ENCODE peak calls at places on chromosomes 11 and 22, in four cellular contexts. P, V, A and D are unnamed samples.

GRCh38 chr11:57237204-57237681 is at the start of gene APLNR:
- DNase-seq in P (no peak), V (no peak), A (no peak), D (no peak)

GRCh38 chr22:42990131-42990838 is 24.7 kb downstream of the PACSIN2 start:
- DNase-seq in P (peak; percentile 92), V (no peak), A (no peak), D (peak; percentile 62)

GRCh38 chr11:121194731-121195596 is 93.9 kb downstream of the TECTA start:
- DNase-seq in P (peak; percentile 34), V (no peak), A (peak; percentile 77), D (peak; percentile 29)

GRCh38 chr11:9878936-9879335 is 215.1 kb downstream of the SWAP70 start:
- DNase-seq in P (no peak), V (no peak), A (no peak), D (no peak)

GRCh38 chr11:35549787-35550186 is 24.4 kb upstream of the PAMR1 start:
- DNase-seq in P (peak; percentile 52), V (no peak), A (no peak), D (peak; percentile 81)

GRCh38 chr22:29312218-29313125 is 3.0 kb downstream of the RASL10A start:
- DNase-seq in P (no peak), V (peak; percentile 72), A (no peak), D (no peak)

GRCh38 chr11:111019931-111020381 is 225.6 kb upstream of the POU2AF2 start:
- DNase-seq in P (no peak), V (no peak), A (no peak), D (no peak)

GRCh38 chr11:46333129-46333947 is 13.9 kb upstream of the DGKZ start:
- DNase-seq in P (no peak), V (peak; percentile 85), A (no peak), D (no peak)

GRCh38 chr11:117328414-117329010 is 858 bp downstream of the CEP164 start:
- DNase-seq in P (no peak), V (peak; percentile 60), A (no peak), D (peak; percentile 56)

GRCh38 chr11:69992943-69993694 is 85.0 kb upstream of the ANO1 start:
- DNase-seq in P (no peak), V (peak; percentile 27), A (no peak), D (peak; percentile 77)

GRCh38 chr11:62724171-62724570 is 3.1 kb downstream of the HNRNPUL2 start:
- DNase-seq in P (no peak), V (no peak), A (no peak), D (no peak)

GRCh38 chr11:62727007-62727832 is at the start of gene HNRNPUL2:
- DNase-seq in P (peak; percentile 99), V (peak; percentile 100), A (peak; percentile 94), D (peak; percentile 98)

GRCh38 chr11:62726156-62727006 is 876 bp downstream of the HNRNPUL2 start:
- DNase-seq in P (no peak), V (no peak), A (no peak), D (peak; percentile 12)

GRCh38 chr11:62725686-62726085 is 1.6 kb downstream of the HNRNPUL2 start:
- DNase-seq in P (no peak), V (no peak), A (no peak), D (no peak)

DNA sequence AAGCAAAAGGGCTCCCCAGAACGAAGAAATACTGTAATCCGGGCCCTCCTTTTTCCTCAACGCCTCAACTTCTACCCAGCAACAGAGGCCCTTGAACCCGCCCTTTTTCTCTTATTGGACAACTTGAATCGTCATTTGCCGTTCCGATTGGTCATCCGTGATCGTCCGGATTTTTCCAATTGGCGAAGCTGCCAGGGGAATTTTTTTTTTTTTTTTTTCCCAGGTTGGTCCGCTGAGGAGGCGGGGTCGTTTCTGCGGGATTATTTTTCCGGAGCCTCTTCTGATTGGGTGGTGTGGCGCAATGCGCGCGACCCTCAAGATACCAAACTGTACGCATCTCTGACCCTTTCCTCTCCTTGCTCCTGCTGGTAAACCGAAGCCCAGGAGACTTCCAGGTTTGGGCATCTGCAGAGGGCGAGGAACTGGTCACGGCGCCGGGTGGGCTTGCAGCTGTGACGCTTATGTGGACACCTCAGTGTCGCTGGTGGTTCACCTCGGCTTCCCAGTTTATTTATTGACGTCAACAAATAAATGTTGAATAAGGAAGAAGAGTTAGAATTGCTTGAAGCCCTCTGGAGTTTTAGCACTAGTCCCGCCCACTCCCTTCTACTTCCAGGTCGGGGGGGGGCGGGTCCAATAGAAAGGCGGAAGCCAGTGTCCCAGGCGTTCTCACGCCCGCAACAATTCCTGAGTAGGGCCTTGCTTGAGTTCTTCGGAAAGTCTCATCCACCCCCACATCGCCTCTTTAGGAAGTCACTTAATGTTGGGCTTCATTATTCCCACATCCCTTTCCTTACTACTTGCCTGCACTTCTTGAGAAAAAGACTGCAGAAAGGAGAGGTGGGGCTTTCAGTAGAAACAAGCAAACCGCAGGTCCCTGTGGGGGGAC is at the start of gene TTC9C:
- DNase-seq in P (peak; percentile 95), V (peak; percentile 94), A (peak; percentile 95), D (peak; percentile 91)
- H3K4me1 ChIP-seq in P (peaks cover 2% of the 10 kb centered on the region), V (peaks cover 77% of the 10 kb centered on the region), A (no peaks in the 10 kb centered on the region), D (peaks cover 26% of the 10 kb centered on the region)

GRCh38 chr22:22878211-22878570 is 9.4 kb upstream of the IGLL5 start:
- DNase-seq in P (no peak), V (no peak), A (no peak), D (no peak)
- H3K4me1 ChIP-seq in P (no peaks in the 10 kb centered on the region), V (peaks cover 22% of the 10 kb centered on the region), A (no peaks in the 10 kb centered on the region), D (no peaks in the 10 kb centered on the region)

GRCh38 chr11:114165326-114166230 is 106.1 kb downstream of the ZBTB16 start:
- DNase-seq in P (no peak), V (no peak), A (no peak), D (no peak)
- H3K4me1 ChIP-seq in P (peaks cover 11% of the 10 kb centered on the region), V (peaks cover 99% of the 10 kb centered on the region), A (peaks cover 30% of the 10 kb centered on the region), D (peaks cover 15% of the 10 kb centered on the region)

DNA sequence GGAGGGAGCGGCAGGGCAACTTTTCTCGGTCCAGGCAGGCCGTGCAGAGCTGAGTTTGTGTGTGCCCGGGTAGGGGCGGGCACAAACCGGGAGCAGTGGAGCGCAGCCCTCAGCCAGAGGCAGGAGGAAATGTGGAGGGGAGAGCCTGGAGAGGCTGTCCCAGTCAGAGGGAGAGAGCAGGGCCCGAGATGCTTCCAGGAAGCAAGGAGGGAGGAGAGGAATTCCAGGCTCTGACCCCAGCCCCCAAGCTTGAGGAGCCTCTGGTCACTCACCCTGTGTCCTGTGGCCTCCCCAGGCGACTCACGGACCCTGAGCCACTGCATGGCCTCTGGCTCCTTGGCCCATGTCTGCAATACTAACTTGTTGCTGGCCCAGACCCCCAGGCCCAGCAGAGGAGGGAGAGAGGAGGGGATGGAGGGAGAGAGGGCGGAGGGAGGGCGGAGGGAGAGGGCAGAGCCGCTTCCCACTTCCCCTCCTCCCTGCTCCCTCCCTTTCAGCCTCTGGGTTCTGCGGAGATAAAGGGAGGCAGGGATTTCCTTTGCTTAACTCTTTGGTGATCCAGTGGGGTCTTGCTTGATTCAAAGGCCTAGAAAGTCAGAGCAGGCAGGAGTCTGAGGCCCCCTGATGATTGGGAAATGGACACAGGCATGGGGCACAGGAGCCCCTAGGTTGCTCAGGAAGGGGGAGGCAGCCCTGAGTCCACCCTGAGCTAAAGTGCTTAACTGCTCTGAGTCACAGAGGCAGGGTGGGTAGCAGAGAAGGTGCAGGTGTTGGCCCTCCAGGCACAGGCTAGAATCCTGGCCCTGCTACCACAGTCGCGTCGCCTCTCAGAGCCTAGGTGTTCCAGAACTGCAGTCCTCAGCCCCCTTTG is at the start of gene C1QTNF6:
- DNase-seq in P (peak; percentile 91), V (peak; percentile 75), A (no peak), D (peak; percentile 58)
- H3K4me1 ChIP-seq in P (peaks cover 38% of the 10 kb centered on the region), V (peaks cover 79% of the 10 kb centered on the region), A (no peaks in the 10 kb centered on the region), D (peaks cover 70% of the 10 kb centered on the region)

DNA sequence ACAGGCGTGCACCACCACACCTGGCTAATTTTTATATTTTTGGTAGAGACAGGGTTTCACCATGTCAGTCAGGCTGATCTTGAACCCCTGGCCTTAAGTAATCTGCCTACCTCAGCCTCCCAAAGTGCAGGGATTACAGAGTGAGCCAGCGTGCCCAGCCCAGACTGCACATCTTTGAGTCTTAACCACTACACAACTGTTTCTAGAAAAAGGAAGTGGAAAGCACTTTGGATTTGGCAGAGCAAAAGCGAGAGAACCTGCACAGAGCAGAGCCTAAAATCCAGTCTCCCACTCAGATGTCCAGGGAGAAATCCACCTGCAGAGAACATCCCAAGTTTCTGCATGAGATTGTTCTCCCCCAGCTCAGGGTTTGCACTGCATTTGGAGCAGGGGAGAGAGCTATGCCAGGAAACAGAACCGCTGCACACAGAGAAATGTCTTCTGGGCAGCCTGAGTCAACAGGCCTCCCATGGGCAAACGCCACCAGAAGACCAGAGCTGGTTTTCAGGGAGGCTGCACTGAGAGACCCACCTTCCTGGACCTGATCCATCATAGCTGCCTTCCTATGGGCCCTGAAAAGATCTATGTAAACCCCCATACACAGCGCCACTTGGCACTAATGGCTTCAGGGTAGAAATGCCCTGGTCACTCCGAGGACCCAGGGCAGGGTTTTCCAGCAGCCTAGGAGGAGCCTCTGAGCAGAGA is 54.0 kb downstream of the RPUSD4 start:
- DNase-seq in P (no peak), V (peak; percentile 25), A (no peak), D (no peak)
- H3K4me1 ChIP-seq in P (peaks cover 8% of the 10 kb centered on the region), V (no peaks in the 10 kb centered on the region), A (no peaks in the 10 kb centered on the region), D (peaks cover 21% of the 10 kb centered on the region)

GRCh38 chr11:48040830-48041444 is 60.6 kb downstream of the PTPRJ start:
- DNase-seq in P (no peak), V (peak; percentile 50), A (no peak), D (no peak)
- H3K4me1 ChIP-seq in P (no peaks in the 10 kb centered on the region), V (peaks cover 84% of the 10 kb centered on the region), A (no peaks in the 10 kb centered on the region), D (peaks cover 9% of the 10 kb centered on the region)

GRCh38 chr11:7593476-7593875 is 79.7 kb downstream of the PPFIBP2 start:
- DNase-seq in P (no peak), V (no peak), A (no peak), D (no peak)
- H3K4me1 ChIP-seq in P (peaks cover 11% of the 10 kb centered on the region), V (peaks cover 21% of the 10 kb centered on the region), A (no peaks in the 10 kb centered on the region), D (peaks cover 46% of the 10 kb centered on the region)

DNA sequence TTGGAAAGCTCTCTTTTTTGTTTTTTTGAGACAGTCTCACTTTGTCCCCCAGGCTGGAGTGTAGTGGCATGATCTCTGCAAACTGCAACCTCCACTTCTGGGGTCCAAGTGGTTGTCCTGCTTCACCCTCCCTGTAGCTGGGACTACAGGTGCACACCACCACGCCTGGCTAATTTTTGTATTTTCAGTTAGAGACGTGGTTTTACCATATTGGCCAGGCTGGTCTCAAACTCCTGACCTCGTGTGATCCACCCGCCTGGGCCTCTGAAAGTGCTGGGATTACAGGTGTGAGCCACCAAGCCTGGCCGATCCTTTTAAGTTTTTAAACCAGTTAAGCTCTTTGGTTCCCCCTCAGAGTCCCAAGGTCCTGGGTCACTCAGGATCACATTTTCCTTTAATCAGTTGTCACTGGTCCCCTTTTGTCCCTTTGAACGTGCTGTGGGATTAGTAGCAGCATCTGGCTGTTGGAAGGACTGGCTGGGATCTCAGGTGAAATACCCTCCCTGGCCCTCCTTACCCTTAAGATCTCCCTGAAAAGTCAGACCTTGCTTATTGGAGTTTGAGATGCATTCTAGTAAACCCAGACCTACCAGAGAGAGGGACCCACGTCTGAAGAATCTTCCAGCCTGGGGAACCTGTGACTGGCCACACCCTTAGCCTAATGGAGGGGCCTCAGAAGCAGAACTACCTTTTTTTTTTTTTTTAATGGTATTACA is 8.1 kb downstream of the MALAT1 start:
- DNase-seq in P (peak; percentile 85), V (no peak), A (peak; percentile 57), D (no peak)
- H3K4me1 ChIP-seq in P (peaks cover 3% of the 10 kb centered on the region), V (peaks cover 81% of the 10 kb centered on the region), A (no peaks in the 10 kb centered on the region), D (peaks cover 56% of the 10 kb centered on the region)